ENCODE peak calls at places on chromosomes 13 and 19, in nine cellular contexts. One of them, this sample, is unnamed.

GRCh38 chr19:41998246-41999020 is 4.4 kb upstream of the ATP1A3 start:
- DNase-seq in colonic mucosa: no peak
- DNase-seq in small intestine: peak; percentile 5
- DNase-seq in pancreas: no peak
- DNase-seq in esophagus muscularis mucosa: no peak
- DNase-seq in body of pancreas: no peak
- DNase-seq in neuronal stem cell: peak; percentile 66
- DNase-seq in vagina: no peak
- DNase-seq in ascending aorta: no peak
- DNase-seq in this sample: peak; percentile 26

GRCh38 chr19:2629491-2630351 is 72.8 kb downstream of the GNG7 start:
- DNase-seq in colonic mucosa: no peak
- DNase-seq in small intestine: peak; percentile 75
- DNase-seq in pancreas: no peak
- DNase-seq in esophagus muscularis mucosa: no peak
- DNase-seq in body of pancreas: no peak
- DNase-seq in neuronal stem cell: no peak
- DNase-seq in vagina: no peak
- DNase-seq in ascending aorta: no peak
- DNase-seq in this sample: peak; percentile 55

GRCh38 chr19:2561895-2562294 is 86.0 kb downstream of the GADD45B start:
- DNase-seq in colonic mucosa: no peak
- DNase-seq in small intestine: peak; percentile 25
- DNase-seq in pancreas: peak; percentile 9
- DNase-seq in esophagus muscularis mucosa: no peak
- DNase-seq in body of pancreas: no peak
- DNase-seq in neuronal stem cell: no peak
- DNase-seq in vagina: no peak
- DNase-seq in ascending aorta: no peak
- DNase-seq in this sample: no peak

GRCh38 chr13:95608640-95609280 is 35.7 kb downstream of the DZIP1 start:
- DNase-seq in colonic mucosa: no peak
- DNase-seq in small intestine: no peak
- DNase-seq in pancreas: no peak
- DNase-seq in esophagus muscularis mucosa: no peak
- DNase-seq in body of pancreas: no peak
- DNase-seq in neuronal stem cell: no peak
- DNase-seq in vagina: no peak
- DNase-seq in ascending aorta: no peak
- DNase-seq in this sample: no peak

GRCh38 chr19:10431254-10431942 is 11.1 kb downstream of the PDE4A start:
- DNase-seq in colonic mucosa: peak; percentile 50
- DNase-seq in small intestine: peak; percentile 36
- DNase-seq in pancreas: peak; percentile 51
- DNase-seq in esophagus muscularis mucosa: no peak
- DNase-seq in body of pancreas: no peak
- DNase-seq in neuronal stem cell: no peak
- DNase-seq in vagina: no peak
- DNase-seq in ascending aorta: no peak
- DNase-seq in this sample: peak; percentile 58

GRCh38 chr19:6718741-6719539 is 1.5 kb downstream of the C3 start:
- DNase-seq in colonic mucosa: no peak
- DNase-seq in small intestine: no peak
- DNase-seq in pancreas: no peak
- DNase-seq in esophagus muscularis mucosa: no peak
- DNase-seq in body of pancreas: no peak
- DNase-seq in neuronal stem cell: no peak
- DNase-seq in vagina: no peak
- DNase-seq in ascending aorta: no peak
- DNase-seq in this sample: peak; percentile 88

GRCh38 chr13:110726726-110727125 is 13.2 kb downstream of the ING1 start:
- DNase-seq in colonic mucosa: no peak
- DNase-seq in small intestine: peak; percentile 42
- DNase-seq in pancreas: no peak
- DNase-seq in esophagus muscularis mucosa: no peak
- DNase-seq in body of pancreas: no peak
- DNase-seq in neuronal stem cell: no peak
- DNase-seq in vagina: no peak
- DNase-seq in ascending aorta: no peak
- DNase-seq in this sample: no peak

GRCh38 chr13:72255908-72256307 is 388.9 kb upstream of the DACH1 start:
- DNase-seq in colonic mucosa: peak; percentile 30
- DNase-seq in small intestine: peak; percentile 28
- DNase-seq in pancreas: peak; percentile 4
- DNase-seq in esophagus muscularis mucosa: no peak
- DNase-seq in body of pancreas: peak; percentile 45
- DNase-seq in neuronal stem cell: peak; percentile 40
- DNase-seq in vagina: no peak
- DNase-seq in ascending aorta: no peak
- DNase-seq in this sample: no peak

GRCh38 chr13:36382030-36382429 is 35.8 kb upstream of the SPART start:
- DNase-seq in colonic mucosa: no peak
- DNase-seq in small intestine: no peak
- DNase-seq in pancreas: no peak
- DNase-seq in esophagus muscularis mucosa: no peak
- DNase-seq in body of pancreas: no peak
- DNase-seq in neuronal stem cell: no peak
- DNase-seq in vagina: no peak
- DNase-seq in ascending aorta: no peak
- DNase-seq in this sample: no peak

GRCh38 chr19:12052057-12052570 is 647 bp downstream of the ZNF878 start:
- DNase-seq in colonic mucosa: peak; percentile 31
- DNase-seq in small intestine: peak; percentile 9
- DNase-seq in pancreas: no peak
- DNase-seq in esophagus muscularis mucosa: no peak
- DNase-seq in body of pancreas: no peak
- DNase-seq in neuronal stem cell: no peak
- DNase-seq in vagina: no peak
- DNase-seq in ascending aorta: no peak
- DNase-seq in this sample: no peak

GRCh38 chr19:18418725-18419194 is 438 bp upstream of the SSBP4 start:
- DNase-seq in colonic mucosa: peak; percentile 62
- DNase-seq in small intestine: peak; percentile 49
- DNase-seq in pancreas: peak; percentile 61
- DNase-seq in esophagus muscularis mucosa: no peak
- DNase-seq in body of pancreas: no peak
- DNase-seq in neuronal stem cell: no peak
- DNase-seq in vagina: no peak
- DNase-seq in ascending aorta: peak; percentile 81
- DNase-seq in this sample: no peak

GRCh38 chr13:74871671-74872070 is 610.3 kb downstream of the TBC1D4 start:
- DNase-seq in colonic mucosa: no peak
- DNase-seq in small intestine: no peak
- DNase-seq in pancreas: no peak
- DNase-seq in esophagus muscularis mucosa: no peak
- DNase-seq in body of pancreas: no peak
- DNase-seq in neuronal stem cell: no peak
- DNase-seq in vagina: no peak
- DNase-seq in ascending aorta: no peak
- DNase-seq in this sample: no peak

GRCh38 chr19:4534836-4535658 is at the start of gene PLIN5:
- DNase-seq in colonic mucosa: peak; percentile 87
- DNase-seq in small intestine: peak; percentile 28
- DNase-seq in pancreas: peak; percentile 99
- DNase-seq in esophagus muscularis mucosa: no peak
- DNase-seq in body of pancreas: peak; percentile 98
- DNase-seq in neuronal stem cell: peak; percentile 85
- DNase-seq in vagina: no peak
- DNase-seq in ascending aorta: no peak
- DNase-seq in this sample: peak; percentile 96

GRCh38 chr13:105346141-105346766 is 1189.2 kb downstream of the EFNB2 start:
- DNase-seq in colonic mucosa: no peak
- DNase-seq in small intestine: peak; percentile 14
- DNase-seq in pancreas: no peak
- DNase-seq in esophagus muscularis mucosa: no peak
- DNase-seq in body of pancreas: no peak
- DNase-seq in neuronal stem cell: no peak
- DNase-seq in vagina: no peak
- DNase-seq in ascending aorta: no peak
- DNase-seq in this sample: no peak

GRCh38 chr19:19740755-19741154 is 7.8 kb upstream of the ZNF14 start:
- DNase-seq in colonic mucosa: no peak
- DNase-seq in small intestine: no peak
- DNase-seq in pancreas: no peak
- DNase-seq in esophagus muscularis mucosa: no peak
- DNase-seq in body of pancreas: no peak
- DNase-seq in neuronal stem cell: no peak
- DNase-seq in vagina: no peak
- DNase-seq in ascending aorta: no peak
- DNase-seq in this sample: no peak

GRCh38 chr19:18290250-18291018 is 9.0 kb upstream of the JUND start:
- DNase-seq in colonic mucosa: no peak
- DNase-seq in small intestine: peak; percentile 58
- DNase-seq in pancreas: no peak
- DNase-seq in esophagus muscularis mucosa: no peak
- DNase-seq in body of pancreas: no peak
- DNase-seq in neuronal stem cell: no peak
- DNase-seq in vagina: no peak
- DNase-seq in ascending aorta: peak; percentile 79
- DNase-seq in this sample: no peak

GRCh38 chr13:49441846-49442245 is 2.0 kb downstream of the CAB39L start:
- DNase-seq in colonic mucosa: no peak
- DNase-seq in small intestine: no peak
- DNase-seq in pancreas: no peak
- DNase-seq in esophagus muscularis mucosa: no peak
- DNase-seq in body of pancreas: no peak
- DNase-seq in neuronal stem cell: no peak
- DNase-seq in vagina: no peak
- DNase-seq in ascending aorta: no peak
- DNase-seq in this sample: no peak

GRCh38 chr19:13334801-13335481 is 171.3 kb downstream of the CACNA1A start:
- DNase-seq in colonic mucosa: no peak
- DNase-seq in small intestine: no peak
- DNase-seq in pancreas: no peak
- DNase-seq in esophagus muscularis mucosa: no peak
- DNase-seq in body of pancreas: no peak
- DNase-seq in neuronal stem cell: no peak
- DNase-seq in vagina: no peak
- DNase-seq in ascending aorta: no peak
- DNase-seq in this sample: no peak

GRCh38 chr19:43078311-43078710 is 4.2 kb downstream of the PSG2 start:
- DNase-seq in colonic mucosa: no peak
- DNase-seq in small intestine: no peak
- DNase-seq in pancreas: no peak
- DNase-seq in esophagus muscularis mucosa: no peak
- DNase-seq in body of pancreas: no peak
- DNase-seq in neuronal stem cell: no peak
- DNase-seq in vagina: no peak
- DNase-seq in ascending aorta: no peak
- DNase-seq in this sample: no peak

GRCh38 chr13:36420437-36420891 is 11.8 kb upstream of the CCNA1 start:
- DNase-seq in colonic mucosa: peak; percentile 67
- DNase-seq in small intestine: peak; percentile 60
- DNase-seq in pancreas: peak; percentile 64
- DNase-seq in esophagus muscularis mucosa: peak; percentile 94
- DNase-seq in body of pancreas: peak; percentile 67
- DNase-seq in neuronal stem cell: peak; percentile 73
- DNase-seq in vagina: no peak
- DNase-seq in ascending aorta: peak; percentile 82
- DNase-seq in this sample: peak; percentile 63

GRCh38 chr19:4059931-4060620 is 6.6 kb downstream of the ZBTB7A start:
- DNase-seq in colonic mucosa: peak; percentile 90
- DNase-seq in small intestine: peak; percentile 90
- DNase-seq in pancreas: peak; percentile 71
- DNase-seq in esophagus muscularis mucosa: no peak
- DNase-seq in body of pancreas: peak; percentile 42
- DNase-seq in neuronal stem cell: no peak
- DNase-seq in vagina: peak; percentile 87
- DNase-seq in ascending aorta: no peak
- DNase-seq in this sample: peak; percentile 89

GRCh38 chr19:17539288-17540117 is 15.9 kb upstream of the COLGALT1 start:
- DNase-seq in colonic mucosa: peak; percentile 94
- DNase-seq in small intestine: peak; percentile 73
- DNase-seq in pancreas: peak; percentile 90
- DNase-seq in esophagus muscularis mucosa: peak; percentile 99
- DNase-seq in body of pancreas: peak; percentile 87
- DNase-seq in neuronal stem cell: peak; percentile 95
- DNase-seq in vagina: no peak
- DNase-seq in ascending aorta: peak; percentile 93
- DNase-seq in this sample: peak; percentile 94

GRCh38 chr13:30340367-30341184 is 33.2 kb upstream of the KATNAL1 start:
- DNase-seq in colonic mucosa: peak; percentile 34
- DNase-seq in small intestine: no peak
- DNase-seq in pancreas: peak; percentile 27
- DNase-seq in esophagus muscularis mucosa: no peak
- DNase-seq in body of pancreas: peak; percentile 42
- DNase-seq in neuronal stem cell: no peak
- DNase-seq in vagina: peak; percentile 97
- DNase-seq in ascending aorta: peak; percentile 88
- DNase-seq in this sample: peak; percentile 60

GRCh38 chr13:33610471-33611015 is 207.4 kb upstream of the RFC3 start:
- DNase-seq in colonic mucosa: peak; percentile 23
- DNase-seq in small intestine: peak; percentile 21
- DNase-seq in pancreas: no peak
- DNase-seq in esophagus muscularis mucosa: peak; percentile 79
- DNase-seq in body of pancreas: no peak
- DNase-seq in neuronal stem cell: peak; percentile 26
- DNase-seq in vagina: no peak
- DNase-seq in ascending aorta: peak; percentile 84
- DNase-seq in this sample: peak; percentile 82
- H3K27ac ChIP-seq in colonic mucosa: no peak overlapping the region
- H3K27ac ChIP-seq in small intestine: peak overlapping the region; percentile 22
- H3K27ac ChIP-seq in pancreas: no peak overlapping the region
- H3K27ac ChIP-seq in esophagus muscularis mucosa: peak overlapping the region; percentile 62
- H3K27ac ChIP-seq in body of pancreas: peak overlapping the region; percentile 13
- H3K27ac ChIP-seq in neuronal stem cell: peak overlapping the region; percentile 83
- H3K27ac ChIP-seq in vagina: peak overlapping the region; percentile 21
- H3K27ac ChIP-seq in ascending aorta: peak overlapping the region; percentile 89
- H3K27ac ChIP-seq in this sample: peak overlapping the region; percentile 83

GRCh38 chr19:35996777-35997176 is 1.8 kb downstream of the SDHAF1 start:
- DNase-seq in colonic mucosa: no peak
- DNase-seq in small intestine: no peak
- DNase-seq in pancreas: no peak
- DNase-seq in esophagus muscularis mucosa: no peak
- DNase-seq in body of pancreas: no peak
- DNase-seq in neuronal stem cell: no peak
- DNase-seq in vagina: no peak
- DNase-seq in ascending aorta: no peak
- DNase-seq in this sample: no peak
- H3K4me3 ChIP-seq in colonic mucosa: no peak overlapping the region
- H3K4me3 ChIP-seq in small intestine: no peak overlapping the region
- H3K4me3 ChIP-seq in pancreas: no peak overlapping the region
- H3K4me3 ChIP-seq in esophagus muscularis mucosa: peak overlapping the region; percentile 91
- H3K4me3 ChIP-seq in body of pancreas: no peak overlapping the region
- H3K4me3 ChIP-seq in neuronal stem cell: peak overlapping the region; percentile 5
- H3K4me3 ChIP-seq in vagina: no peak overlapping the region
- H3K4me3 ChIP-seq in ascending aorta: no peak overlapping the region
- H3K4me3 ChIP-seq in this sample: peak overlapping the region; percentile 67

GRCh38 chr19:14515501-14516047 is 2.6 kb downstream of the DNAJB1 start:
- DNase-seq in colonic mucosa: no peak
- DNase-seq in small intestine: no peak
- DNase-seq in pancreas: no peak
- DNase-seq in esophagus muscularis mucosa: no peak
- DNase-seq in body of pancreas: no peak
- DNase-seq in neuronal stem cell: no peak
- DNase-seq in vagina: no peak
- DNase-seq in ascending aorta: no peak
- DNase-seq in this sample: no peak
- H3K4me1 ChIP-seq in colonic mucosa: peaks cover 16% of the 10 kb centered on the region
- H3K4me1 ChIP-seq in small intestine: peaks cover 10% of the 10 kb centered on the region
- H3K4me1 ChIP-seq in pancreas: peaks cover 39% of the 10 kb centered on the region
- H3K4me1 ChIP-seq in esophagus muscularis mucosa: peaks cover 39% of the 10 kb centered on the region
- H3K4me1 ChIP-seq in body of pancreas: peaks cover 61% of the 10 kb centered on the region
- H3K4me1 ChIP-seq in neuronal stem cell: peaks cover 10% of the 10 kb centered on the region
- H3K4me1 ChIP-seq in vagina: peaks cover 39% of the 10 kb centered on the region
- H3K4me1 ChIP-seq in ascending aorta: peaks cover 34% of the 10 kb centered on the region
- H3K4me1 ChIP-seq in this sample: peaks cover 62% of the 10 kb centered on the region

GRCh38 chr19:723247-723646 is 14.5 kb downstream of the PALM start:
- DNase-seq in colonic mucosa: no peak
- DNase-seq in small intestine: no peak
- DNase-seq in pancreas: no peak
- DNase-seq in esophagus muscularis mucosa: no peak
- DNase-seq in body of pancreas: no peak
- DNase-seq in neuronal stem cell: no peak
- DNase-seq in vagina: no peak
- DNase-seq in ascending aorta: no peak
- DNase-seq in this sample: no peak
- H3K27ac ChIP-seq in colonic mucosa: no peak overlapping the region
- H3K27ac ChIP-seq in small intestine: no peak overlapping the region
- H3K27ac ChIP-seq in pancreas: no peak overlapping the region
- H3K27ac ChIP-seq in esophagus muscularis mucosa: peak overlapping the region; percentile 8
- H3K27ac ChIP-seq in body of pancreas: no peak overlapping the region
- H3K27ac ChIP-seq in neuronal stem cell: no peak overlapping the region
- H3K27ac ChIP-seq in vagina: no peak overlapping the region
- H3K27ac ChIP-seq in ascending aorta: no peak overlapping the region
- H3K27ac ChIP-seq in this sample: peak overlapping the region; percentile 69